ENCODE peak calls at places on chromosome 2, in ten cellular contexts. P, L, Z, I, O, Y, K, E, C and R are unnamed samples.

GRCh38 chr2:181876614-181877063 is 14.9 kb upstream of the ITPRID2 start:
- DNase-seq in P (no peak), L (no peak), Z (no peak), I (no peak), O (no peak), Y (no peak), K (no peak), E (no peak), C (peak; percentile 96), R (no peak)

GRCh38 chr2:219111375-219112069 is 49.1 kb downstream of the NHEJ1 start:
- DNase-seq in P (no peak), L (no peak), Z (peak; percentile 73), I (no peak), O (no peak), Y (no peak), K (no peak), E (no peak), C (no peak), R (no peak)

GRCh38 chr2:152560163-152560562 is 157.1 kb downstream of the PRPF40A start:
- DNase-seq in P (no peak), L (no peak), Z (no peak), I (no peak), O (no peak), Y (peak; percentile 77), K (no peak), E (no peak), C (peak; percentile 63), R (no peak)

GRCh38 chr2:165274698-165275097 is 35.5 kb downstream of the SCN2A start:
- DNase-seq in P (no peak), L (no peak), Z (peak; percentile 55), I (peak; percentile 66), O (peak; percentile 35), Y (peak; percentile 5), K (peak; percentile 73), E (peak; percentile 78), C (no peak), R (no peak)

GRCh38 chr2:29014811-29015414 is 33.8 kb downstream of the TOGARAM2 start:
- DNase-seq in P (no peak), L (no peak), Z (peak; percentile 82), I (no peak), O (no peak), Y (no peak), K (peak; percentile 66), E (peak; percentile 76), C (peak; percentile 72), R (no peak)

GRCh38 chr2:5980351-5981054 is 288.3 kb downstream of the SOX11 start:
- DNase-seq in P (no peak), L (no peak), Z (no peak), I (no peak), O (no peak), Y (no peak), K (no peak), E (no peak), C (no peak), R (no peak)

GRCh38 chr2:187302619-187303018 is 145.4 kb downstream of the CALCRL start:
- DNase-seq in P (no peak), L (no peak), Z (no peak), I (no peak), O (no peak), Y (peak; percentile 69), K (no peak), E (no peak), C (peak; percentile 36), R (no peak)

GRCh38 chr2:205685314-205686230 is 3.3 kb downstream of the NRP2 start:
- DNase-seq in P (peak; percentile 63), L (no peak), Z (no peak), I (peak; percentile 79), O (no peak), Y (peak; percentile 56), K (peak; percentile 37), E (no peak), C (peak; percentile 63), R (peak; percentile 71)

GRCh38 chr2:109230980-109231420 is 102.0 kb downstream of the SH3RF3 start:
- DNase-seq in P (peak; percentile 28), L (no peak), Z (no peak), I (no peak), O (no peak), Y (peak; percentile 27), K (peak; percentile 62), E (no peak), C (no peak), R (no peak)

GRCh38 chr2:43105586-43106562 is 120.5 kb downstream of the ZFP36L2 start:
- DNase-seq in P (no peak), L (no peak), Z (no peak), I (peak; percentile 90), O (peak; percentile 66), Y (peak; percentile 68), K (peak; percentile 51), E (peak; percentile 72), C (peak; percentile 56), R (no peak)

GRCh38 chr2:43104106-43104505 is 122.3 kb downstream of the ZFP36L2 start:
- DNase-seq in P (no peak), L (no peak), Z (no peak), I (peak; percentile 46), O (no peak), Y (no peak), K (no peak), E (no peak), C (no peak), R (no peak)

GRCh38 chr2:43103093-43103404 is 123.4 kb downstream of the ZFP36L2 start:
- DNase-seq in P (no peak), L (no peak), Z (no peak), I (no peak), O (no peak), Y (no peak), K (no peak), E (no peak), C (no peak), R (no peak)

GRCh38 chr2:43106767-43107527 is 119.5 kb downstream of the ZFP36L2 start:
- DNase-seq in P (no peak), L (peak; percentile 43), Z (no peak), I (peak; percentile 65), O (no peak), Y (no peak), K (no peak), E (no peak), C (no peak), R (no peak)

DNA sequence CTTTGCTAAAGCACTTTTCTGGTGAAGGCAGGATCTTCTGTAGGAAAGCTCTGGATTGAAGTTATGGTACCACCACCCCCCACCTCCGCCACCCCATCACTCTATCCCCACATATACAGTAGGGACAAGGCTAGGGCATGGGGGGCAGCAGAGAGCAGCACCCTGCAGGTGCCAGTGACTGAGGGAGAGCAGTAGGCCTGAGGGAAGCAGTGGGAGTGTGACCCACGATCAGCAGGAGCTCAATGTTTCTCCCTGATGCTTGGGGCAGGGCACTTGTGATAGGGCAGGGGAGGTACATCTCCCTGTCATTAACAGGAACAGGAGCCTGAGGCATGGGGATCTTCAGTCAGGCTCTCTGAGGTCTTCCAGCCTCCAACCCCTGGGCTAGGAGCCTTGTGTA is 121.6 kb downstream of the ZFP36L2 start:
- DNase-seq in P (no peak), L (no peak), Z (no peak), I (peak; percentile 52), O (no peak), Y (no peak), K (no peak), E (no peak), C (no peak), R (no peak)
- TF ChIP-seq CTCF in P (no peak), L (no peak), Z (no peak), I (no peak), O (no peak), Y (no peak), K (no peak), E (no peak), C (no peak), R (no peak)

GRCh38 chr2:9950521-9951271 is 797 bp upstream of the GRHL1 start:
- DNase-seq in P (peak; percentile 69), L (peak; percentile 43), Z (peak; percentile 65), I (peak; percentile 75), O (peak; percentile 23), Y (no peak), K (peak; percentile 33), E (peak; percentile 29), C (peak; percentile 31), R (peak; percentile 68)
- TF ChIP-seq CTCF in P (no peak), L (no peak), Z (no peak), I (no peak), O (no peak), Y (no peak), K (peak; percentile 28), E (peak; percentile 24), C (peak; percentile 18), R (no peak)

DNA sequence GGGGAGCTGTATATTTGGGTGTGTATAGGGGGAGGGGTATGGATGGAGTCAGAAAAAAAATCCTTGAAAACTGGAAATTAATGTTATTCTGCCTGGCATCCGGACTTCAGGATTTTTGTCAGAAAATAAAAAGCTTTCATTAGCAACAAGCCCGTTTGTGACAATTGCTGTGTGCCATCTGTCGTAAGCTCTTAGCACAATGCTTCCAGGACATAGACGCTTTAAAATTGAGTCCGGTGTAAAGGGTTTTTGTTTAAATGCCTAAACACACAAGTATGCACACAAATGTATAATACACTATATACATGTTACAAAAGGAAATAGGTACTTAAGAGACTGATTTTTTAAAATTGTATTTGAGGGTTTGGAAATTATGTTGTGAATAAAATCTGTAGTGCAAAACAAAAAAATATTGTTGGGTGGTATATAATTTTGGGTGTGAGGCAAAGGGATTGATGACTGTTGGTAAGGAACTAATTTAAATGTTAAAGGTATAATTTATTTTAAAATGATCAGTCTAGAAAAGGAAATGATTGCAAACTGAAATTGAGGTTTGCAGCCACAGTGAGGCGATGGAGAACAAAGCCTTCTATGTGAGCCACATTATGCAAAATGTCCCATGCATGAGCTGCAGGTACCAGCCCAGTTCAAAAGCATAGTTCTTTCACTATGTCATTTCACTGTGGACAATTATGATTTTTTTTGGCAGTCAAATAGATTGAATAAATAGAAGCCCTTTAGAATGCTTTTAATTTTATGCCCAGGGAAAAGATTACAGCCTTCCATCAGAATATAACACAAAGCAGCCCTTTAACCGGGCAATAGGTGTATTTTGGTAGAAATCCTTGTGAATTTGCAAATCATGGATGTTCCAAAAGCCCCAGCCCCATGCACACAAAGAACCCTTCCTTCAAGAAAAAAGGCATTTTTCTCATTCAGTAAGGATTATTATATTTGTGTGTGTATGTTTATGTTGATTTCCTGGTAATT is 1.5 kb downstream of the MAP2 start:
- DNase-seq in P (peak; percentile 12), L (peak; percentile 9), Z (no peak), I (no peak), O (no peak), Y (peak; percentile 36), K (no peak), E (no peak), C (peak; percentile 80), R (peak; percentile 28)
- TF ChIP-seq CTCF in P (peak; percentile 51), L (peak; percentile 70), Z (no peak), I (peak; percentile 8), O (no peak), Y (peak; percentile 76), K (peak; percentile 35), E (peak; percentile 69), C (peak; percentile 85), R (peak; percentile 53)

DNA sequence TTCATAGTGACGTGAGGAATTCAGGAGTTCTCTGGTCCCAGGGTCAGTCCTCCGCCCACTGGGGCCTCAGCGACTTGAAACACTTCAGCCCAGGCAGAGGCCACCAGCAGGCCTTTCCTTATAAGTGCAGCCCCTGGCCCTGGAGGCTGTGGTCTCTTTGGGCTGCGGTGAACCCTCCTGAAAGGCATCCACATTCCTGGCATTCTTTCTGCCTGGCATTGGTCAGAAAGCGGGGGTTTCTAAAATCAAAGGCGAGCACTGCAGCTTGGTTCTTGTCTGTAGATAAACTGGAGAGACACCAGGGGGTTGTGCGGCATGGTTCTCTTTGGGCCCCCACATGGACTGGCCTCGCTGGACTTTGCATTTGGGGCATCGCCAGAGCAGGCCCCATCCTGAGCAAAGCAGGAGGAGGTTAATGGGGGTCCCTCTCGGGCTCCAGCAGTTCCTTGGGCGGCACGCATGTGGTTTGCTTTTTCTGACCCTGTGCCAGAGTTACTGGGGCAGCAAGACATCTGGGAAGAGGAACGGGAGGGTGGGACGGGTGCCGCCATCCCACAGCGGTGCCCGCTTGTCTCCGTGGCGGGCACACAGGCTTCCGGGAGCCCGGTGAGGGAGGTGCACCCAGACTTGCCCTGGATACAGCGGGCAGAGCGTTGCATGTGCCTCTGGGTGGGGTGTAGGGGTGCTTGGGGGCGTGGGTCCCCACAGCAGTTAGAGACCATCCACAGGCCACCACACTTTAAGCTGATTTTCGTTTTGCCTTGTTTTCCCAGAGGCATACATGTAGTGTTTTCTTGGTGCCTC is 44.9 kb downstream of the SH3BP4 start:
- DNase-seq in P (peak; percentile 57), L (no peak), Z (peak; percentile 45), I (peak; percentile 58), O (no peak), Y (peak; percentile 84), K (no peak), E (no peak), C (peak; percentile 20), R (no peak)
- TF ChIP-seq CTCF in P (no peak), L (no peak), Z (no peak), I (no peak), O (no peak), Y (peak; percentile 34), K (no peak), E (no peak), C (no peak), R (no peak)